ENCODE peak calls at places on chromosomes 16 and 17, in four cellular contexts. V, L, A and M are unnamed samples.

GRCh38 chr16:30142672-30143346 is 19.8 kb upstream of the MAPK3 start:
- DNase-seq in V (no peak), L (peak), A (peak), M (peak)

GRCh38 chr17:77210331-77210730 is 69.6 kb downstream of the SEC14L1 start:
- DNase-seq in V (no peak), L (no peak), A (no peak), M (no peak)

GRCh38 chr17:47276868-47277267 is 23.2 kb downstream of the ITGB3 start:
- DNase-seq in V (no peak), L (peak), A (peak), M (no peak)

GRCh38 chr17:67689534-67690177 is 28.1 kb upstream of the NOL11 start:
- DNase-seq in V (peak), L (peak), A (peak), M (peak)

GRCh38 chr16:51151435-51151950 is 423 bp upstream of the SALL1 start:
- DNase-seq in V (no peak), L (peak), A (peak), M (no peak)

GRCh38 chr17:50685334-50685665 is 22.4 kb downstream of the ANKRD40 start:
- DNase-seq in V (no peak), L (no peak), A (no peak), M (no peak)

GRCh38 chr16:13866073-13866472 is 53.9 kb upstream of the ERCC4 start:
- DNase-seq in V (peak), L (peak), A (peak), M (no peak)

GRCh38 chr17:82101301-82101715 is 3.3 kb upstream of the FASN start:
- DNase-seq in V (no peak), L (no peak), A (no peak), M (no peak)

GRCh38 chr17:66276328-66276937 is 26.0 kb upstream of the PRKCA start:
- DNase-seq in V (no peak), L (peak), A (peak), M (no peak)

GRCh38 chr17:69060835-69061234 is at the start of gene ABCA9:
- DNase-seq in V (no peak), L (no peak), A (no peak), M (no peak)

GRCh38 chr16:3610698-3611144 is 685 bp downstream of the SLX4 start:
- DNase-seq in V (no peak), L (no peak), A (no peak), M (no peak)

GRCh38 chr17:17568772-17569195 is 22.7 kb downstream of the PEMT start:
- DNase-seq in V (peak), L (peak), A (peak), M (no peak)

GRCh38 chr16:11639925-11640899 is 28.0 kb upstream of the SNN start:
- DNase-seq in V (peak), L (peak), A (peak), M (no peak)

GRCh38 chr16:69089091-69089912 is 16.2 kb upstream of the HAS3 start:
- DNase-seq in V (peak), L (peak), A (peak), M (peak)

DNA sequence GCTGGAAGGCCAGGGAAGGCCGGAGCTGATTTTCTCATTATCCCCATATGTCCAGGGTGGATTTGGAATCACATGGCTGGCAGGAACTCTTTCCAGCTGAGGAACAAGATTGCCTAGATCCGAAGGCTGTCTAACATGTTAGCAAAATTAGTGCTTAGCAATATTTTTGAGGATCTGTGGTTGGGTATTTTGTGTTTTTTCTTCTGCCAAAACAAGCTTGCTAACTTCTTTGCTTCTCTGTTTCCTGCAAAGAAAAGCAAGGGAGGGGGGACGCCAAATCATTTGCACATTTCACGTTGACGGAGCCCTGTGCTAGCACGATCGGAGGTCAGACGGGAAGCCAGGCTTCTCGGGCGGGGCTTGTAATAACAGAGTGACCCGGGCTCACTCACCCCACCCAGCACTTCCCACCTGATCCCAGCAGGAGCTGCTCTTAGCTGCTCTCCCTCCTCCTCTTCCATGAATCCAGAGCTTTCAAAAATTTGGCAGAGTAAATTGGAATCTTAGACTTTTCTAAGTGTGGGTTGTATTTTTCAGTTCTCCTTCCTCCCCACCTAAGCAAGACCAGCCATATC is 33.3 kb upstream of the FOXF1 start:
- DNase-seq in V (no peak), L (no peak), A (no peak), M (no peak)
- TF ChIP-seq BHLHE40 in V (no peak), L (no peak), A (no peak), M (no peak)

GRCh38 chr16:28210264-28210663 is 1.5 kb downstream of the XPO6 start:
- DNase-seq in V (no peak), L (no peak), A (no peak), M (no peak)
- TF ChIP-seq KDM1A in V (no peak), L (no peak), A (no peak), M (no peak)

GRCh38 chr17:35148144-35148543 is 527 bp downstream of the UNC45B start:
- DNase-seq in V (peak), L (no peak), A (no peak), M (no peak)
- TF ChIP-seq REST in V (no peak), L (no peak), A (no peak), M (no peak)

GRCh38 chr16:84271866-84272265 is 22.8 kb upstream of the WFDC1 start:
- DNase-seq in V (no peak), L (no peak), A (no peak), M (no peak)
- TF ChIP-seq BHLHE40 in V (no peak), L (no peak), A (no peak), M (no peak)

GRCh38 chr17:78613423-78613822 is 36.2 kb upstream of the DNAH17 start:
- DNase-seq in V (no peak), L (no peak), A (no peak), M (no peak)

GRCh38 chr17:78610951-78611511 is 33.8 kb upstream of the DNAH17 start:
- DNase-seq in V (no peak), L (no peak), A (no peak), M (no peak)

GRCh38 chr17:78608804-78609186 is 31.6 kb upstream of the DNAH17 start:
- DNase-seq in V (no peak), L (no peak), A (no peak), M (no peak)

GRCh38 chr17:78609198-78609597 is 32.0 kb upstream of the DNAH17 start:
- DNase-seq in V (no peak), L (no peak), A (no peak), M (no peak)

GRCh38 chr17:78611636-78612035 is 34.4 kb upstream of the DNAH17 start:
- DNase-seq in V (no peak), L (no peak), A (no peak), M (no peak)
- TF ChIP-seq KDM1A in V (no peak), L (no peak), A (no peak), M (no peak)

DNA sequence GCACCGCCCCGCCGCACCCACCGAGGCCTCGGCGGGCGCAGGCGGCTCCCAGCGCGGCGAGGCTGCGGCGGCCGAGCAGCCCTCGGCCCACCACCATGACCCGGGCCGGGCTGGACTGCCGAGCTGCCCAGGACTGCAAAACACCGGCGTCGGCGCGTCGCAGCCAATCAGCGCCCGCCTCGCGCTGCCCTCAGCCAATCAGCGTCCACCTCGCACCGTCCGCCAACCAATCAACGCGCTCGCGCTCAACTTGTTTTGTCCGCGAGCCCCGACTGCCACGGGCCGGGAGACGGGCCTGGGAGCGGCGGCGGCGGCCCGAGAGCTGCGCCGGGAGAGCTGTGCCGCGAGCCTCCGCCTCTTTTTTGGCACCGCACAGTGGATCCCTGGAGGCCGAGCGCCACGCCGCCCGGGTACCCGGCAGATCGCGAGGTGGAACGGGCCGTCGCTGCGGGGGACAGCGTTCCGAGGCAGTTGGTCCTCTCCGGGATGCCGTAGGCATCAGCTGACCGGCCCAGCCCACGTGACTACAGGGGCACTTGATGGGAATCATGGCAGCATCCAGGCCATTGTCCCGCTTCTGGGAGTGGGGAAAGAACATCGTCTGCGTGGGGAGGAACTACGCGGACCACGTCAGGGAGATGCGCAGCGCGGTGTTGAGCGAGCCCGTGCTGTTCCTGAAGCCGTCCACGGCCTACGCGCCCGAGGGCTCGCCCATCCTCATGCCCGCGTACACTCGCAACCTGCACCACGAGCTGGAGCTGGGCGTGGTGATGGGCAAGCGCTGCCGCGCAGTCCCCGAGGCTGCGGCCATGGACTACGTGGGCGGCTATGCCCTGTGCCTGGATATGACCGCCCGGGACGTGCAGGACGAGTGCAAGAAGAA is at the start of the genes FAHD1 and HAGH:
- DNase-seq in V (peak), L (peak), A (peak), M (peak)
- TF ChIP-seq REST in V (peak), L (peak), A (peak), M (peak)

GRCh38 chr17:27466748-27467375 is 10.6 kb downstream of the KSR1 start:
- DNase-seq in V (no peak), L (no peak), A (no peak), M (peak)
- TF ChIP-seq BHLHE40 in V (no peak), L (no peak), A (no peak), M (peak)